ENCODE peak calls at places on chromosomes 4 and X, in ten cellular contexts. E, W, C, L, J, V, K, I, S and H are unnamed samples. For H3K4me1, the result is how much of the 10 kb centered on the place peaks cover.

GRCh38 chr4:118224239-118224829 is 128.5 kb downstream of the PRSS12 start:
- DNase-seq in L (peak), J (peak), E (peak), C (peak), W (peak), K (peak), V (no peak), S (peak), I (peak), H (peak)

GRCh38 chrX:12685541-12685940 is 105.7 kb upstream of the PRPS2 start:
- DNase-seq in J (peak), V (no peak), E (no peak), C (no peak), W (no peak), K (no peak), S (no peak), I (no peak), L (no peak), H (no peak)

GRCh38 chr4:788006-788635 is 37.8 kb downstream of the CPLX1 start:
- DNase-seq in I (no peak), C (no peak), K (no peak), L (no peak), W (no peak), V (no peak), E (no peak), S (no peak), J (no peak), H (no peak)

GRCh38 chr4:84503495-84504437 is 4.7 kb upstream of the NKX6-1 start:
- DNase-seq in V (peak), I (peak), E (peak), C (peak), W (peak), S (peak), K (peak), J (peak), L (peak), H (peak)

GRCh38 chrX:11932423-11932822 is 174.4 kb downstream of the MSL3 start:
- DNase-seq in S (no peak), E (no peak), I (no peak), L (no peak), V (no peak), K (no peak), C (no peak), J (peak), W (no peak), H (no peak)

GRCh38 chrX:106246511-106246910 is 78.4 kb downstream of the PWWP3B start:
- DNase-seq in S (no peak), J (peak), W (peak), L (no peak), I (no peak), E (no peak), K (no peak), V (no peak), C (no peak), H (no peak)

GRCh38 chr4:1126506-1126905 is 13.1 kb upstream of the RNF212 start:
- DNase-seq in W (peak), I (no peak), K (peak), S (no peak), E (peak), C (no peak), J (no peak), L (no peak), V (no peak), H (no peak)

GRCh38 chrX:154462396-154462795 is 4.3 kb downstream of the PLXNA3 start:
- DNase-seq in S (no peak), J (no peak), K (no peak), L (no peak), I (no peak), C (no peak), W (no peak), E (no peak), V (no peak), H (no peak)

GRCh38 chr4:187019896-187020295 is 296.2 kb upstream of the FAT1 start:
- DNase-seq in E (no peak), J (no peak), W (no peak), V (no peak), C (no peak), K (peak), L (no peak), S (peak), I (no peak), H (no peak)

GRCh38 chr4:144423930-144424329 is 222.0 kb upstream of the HHIP start:
- DNase-seq in V (no peak), J (no peak), E (no peak), S (no peak), W (no peak), L (no peak), I (no peak), C (no peak), K (no peak), H (no peak)

GRCh38 chr4:7715251-7716014 is 224.2 kb downstream of the AFAP1 start:
- DNase-seq in E (no peak), L (no peak), C (no peak), J (no peak), S (no peak), W (no peak), V (no peak), K (no peak), I (no peak), H (no peak)

GRCh38 chrX:75273483-75273882 is 402 bp upstream of the UPRT start:
- DNase-seq in J (no peak), V (no peak), I (peak), W (peak), C (no peak), E (no peak), L (no peak), K (peak), S (no peak), H (peak)

GRCh38 chr4:118968006-118968405 is 79.4 kb downstream of the SYNPO2 start:
- DNase-seq in I (no peak), C (no peak), V (peak), W (peak), S (peak), E (peak), L (no peak), J (peak), K (peak), H (peak)

GRCh38 chr4:113602829-113603228 is 158.7 kb downstream of the CAMK2D start:
- DNase-seq in W (no peak), V (no peak), C (no peak), S (no peak), J (no peak), E (no peak), K (peak), L (no peak), I (no peak), H (no peak)

GRCh38 chr4:152499322-152499721 is 36.6 kb downstream of the FBXW7 start:
- DNase-seq in K (no peak), C (no peak), J (no peak), V (no peak), E (no peak), L (no peak), I (no peak), W (no peak), S (no peak), H (no peak)

GRCh38 chr4:156615066-156615514 is 356.5 kb downstream of the PDGFC start:
- DNase-seq in S (no peak), K (no peak), C (no peak), J (no peak), I (no peak), L (no peak), V (no peak), E (peak), W (no peak), H (no peak)

GRCh38 chr4:121462660-121463261 is 81.9 kb upstream of the QRFPR start:
- DNase-seq in C (peak), V (peak), I (peak), L (peak), K (peak), S (peak), E (peak), W (peak), J (peak), H (peak)

GRCh38 chrX:11648705-11649519 is 16.8 kb downstream of the ARHGAP6 start:
- DNase-seq in S (no peak), K (no peak), E (peak), W (no peak), V (no peak), C (no peak), J (peak), I (no peak), L (no peak), H (no peak)

GRCh38 chr4:28886934-28887333 is 1833.2 kb upstream of the PCDH7 start:
- DNase-seq in K (no peak), S (no peak), I (no peak), J (peak), V (no peak), C (no peak), W (peak), E (peak), L (no peak), H (no peak)

GRCh38 chrX:71282514-71283408 is 674 bp upstream of the NONO start:
- DNase-seq in K (peak), I (no peak), S (peak), E (peak), L (peak), J (no peak), C (peak), W (no peak), V (peak), H (peak)

GRCh38 chrX:53251307-53251706 is 26.3 kb upstream of the KDM5C start:
- DNase-seq in E (no peak), V (no peak), C (no peak), W (peak), S (peak), K (no peak), J (no peak), L (no peak), I (no peak), H (no peak)

GRCh38 chr4:61336488-61336887 is 136.4 kb downstream of the ADGRL3 start:
- DNase-seq in C (no peak), K (peak), V (no peak), E (no peak), W (no peak), I (no peak), L (no peak), J (no peak), S (peak), H (no peak)

GRCh38 chr4:82398263-82398662 is 24.5 kb upstream of the HNRNPD start:
- DNase-seq in C (no peak), E (no peak), K (no peak), S (no peak), J (no peak), L (no peak), V (no peak), W (no peak), I (no peak), H (no peak)

GRCh38 chr4:186724048-186724860 is 598 bp upstream of the FAT1 start:
- DNase-seq in K (peak), C (no peak), I (peak), L (peak), V (peak), E (peak), J (peak), S (peak), W (peak), H (peak)

GRCh38 chr4:86032476-86033022 is 327.3 kb downstream of the MAPK10 start:
- DNase-seq in I (no peak), V (peak), W (peak), K (no peak), C (no peak), S (no peak), E (peak), J (peak), L (no peak), H (peak)

GRCh38 chr4:86031927-86032326 is 327.9 kb downstream of the MAPK10 start:
- DNase-seq in K (no peak), E (peak), C (no peak), J (no peak), S (no peak), L (no peak), W (no peak), V (no peak), I (no peak), H (no peak)

GRCh38 chr4:86026720-86027119 is 333.1 kb downstream of the MAPK10 start:
- DNase-seq in V (no peak), E (no peak), I (no peak), L (no peak), C (no peak), W (no peak), J (no peak), S (no peak), K (no peak), H (no peak)
- H3K4me3 ChIP-seq in V (no peak), E (no peak), I (no peak), L (no peak), C (no peak), W (no peak), J (no peak), S (no peak), K (no peak), H (no peak)

GRCh38 chr4:109702950-109703663 is at the start of gene CASP6:
- DNase-seq in C (peak), S (peak), I (peak), L (peak), J (peak), K (peak), E (peak), W (peak), V (peak), H (peak)

GRCh38 chr4:109699553-109700225 is 3.6 kb downstream of the CASP6 start:
- DNase-seq in E (no peak), W (no peak), L (no peak), J (no peak), V (no peak), I (no peak), S (no peak), K (peak), C (no peak), H (peak)

GRCh38 chr4:109703664-109704351 is 563 bp upstream of the CASP6 start:
- DNase-seq in E (peak), W (peak), C (no peak), V (peak), L (no peak), K (no peak), S (no peak), I (no peak), J (peak), H (peak)

DNA sequence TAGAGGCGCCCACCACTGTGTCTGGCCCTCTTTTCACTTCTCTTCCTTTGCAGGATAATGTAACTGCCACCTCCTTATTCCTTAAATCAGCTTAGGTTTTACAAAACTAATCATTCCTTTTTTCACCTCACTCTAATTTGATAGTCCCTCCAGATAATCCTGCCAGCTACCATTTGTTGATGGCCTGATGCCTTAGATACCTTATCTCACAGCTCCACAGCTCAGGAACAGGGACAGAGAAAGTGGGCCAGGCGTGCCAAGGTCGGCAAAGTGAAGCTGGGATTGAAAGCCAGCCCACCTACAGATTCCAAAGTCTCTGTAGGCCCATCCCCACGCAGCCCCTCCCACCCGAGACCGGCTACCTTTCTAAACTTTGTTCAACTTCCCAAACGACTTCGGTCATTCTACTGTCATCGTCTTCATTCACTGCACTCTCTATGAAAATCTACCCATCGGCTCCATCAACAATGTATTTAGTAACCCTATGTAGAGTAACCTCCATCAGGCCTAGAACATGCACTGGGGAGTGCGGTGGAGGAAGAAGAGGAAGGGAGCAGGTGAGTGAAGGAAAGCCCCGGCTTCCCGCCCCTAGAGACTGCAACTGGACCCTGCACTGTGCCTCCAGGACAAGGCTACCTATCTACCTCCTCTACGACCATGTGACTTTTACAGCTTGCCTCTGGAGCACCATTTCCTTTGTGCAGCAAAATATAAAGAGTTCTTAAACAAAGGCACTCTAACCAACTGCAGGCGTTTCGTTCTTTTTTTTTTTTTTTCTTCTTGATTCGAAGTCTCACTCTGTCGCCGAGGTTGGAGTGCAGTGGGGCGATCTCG is 1.5 kb downstream of the CASP6 start:
- DNase-seq in L (no peak), I (peak), S (peak), V (no peak), W (peak), K (peak), E (no peak), C (no peak), J (peak), H (peak)
- H3K4me1 ChIP-seq in L (under half), I (under half), S (under half), V (under half), W (under half), K (under half), E (under half), C (under half), J (under half), H (under half)

DNA sequence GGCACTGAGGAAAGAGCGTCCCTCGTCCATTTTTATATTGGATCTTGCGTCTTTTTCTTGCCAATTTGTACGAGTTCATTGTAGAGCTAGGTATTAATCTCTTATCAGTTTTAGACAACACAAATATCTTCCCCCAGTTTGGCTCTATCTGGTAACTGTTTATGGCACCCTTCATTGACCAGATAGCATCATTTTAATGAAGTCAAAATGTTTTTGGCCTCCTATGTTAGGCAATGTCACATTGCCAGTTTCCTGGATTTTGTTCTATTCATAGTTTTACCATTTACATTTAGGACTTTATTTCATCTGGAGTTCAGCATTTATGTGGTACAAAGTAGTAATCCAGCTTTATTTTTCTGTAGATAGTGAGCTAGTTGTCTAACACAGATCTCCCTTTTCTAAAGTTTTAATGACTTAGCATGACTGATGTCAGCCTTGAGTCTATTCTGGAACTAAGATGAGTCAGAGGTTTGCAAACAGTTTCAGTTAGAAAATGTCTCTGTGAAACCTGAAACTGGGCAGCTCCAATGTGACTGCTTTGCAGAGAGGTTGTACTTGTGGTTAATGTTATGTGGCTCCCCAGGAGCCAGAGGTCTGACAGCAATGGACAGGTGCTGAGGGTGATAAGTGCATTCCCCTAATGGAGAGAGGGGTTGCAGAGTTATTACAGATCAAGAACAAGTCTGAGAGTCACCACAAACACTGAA is 5.3 kb upstream of the STBD1 start:
- DNase-seq in V (peak), J (peak), C (peak), E (peak), L (peak), W (peak), I (peak), K (peak), S (no peak), H (peak)
- H3K4me2 ChIP-seq in V (peak), J (peak), C (peak), E (peak), L (peak), W (no peak), I (peak), K (no peak), S (no peak), H (peak)

DNA sequence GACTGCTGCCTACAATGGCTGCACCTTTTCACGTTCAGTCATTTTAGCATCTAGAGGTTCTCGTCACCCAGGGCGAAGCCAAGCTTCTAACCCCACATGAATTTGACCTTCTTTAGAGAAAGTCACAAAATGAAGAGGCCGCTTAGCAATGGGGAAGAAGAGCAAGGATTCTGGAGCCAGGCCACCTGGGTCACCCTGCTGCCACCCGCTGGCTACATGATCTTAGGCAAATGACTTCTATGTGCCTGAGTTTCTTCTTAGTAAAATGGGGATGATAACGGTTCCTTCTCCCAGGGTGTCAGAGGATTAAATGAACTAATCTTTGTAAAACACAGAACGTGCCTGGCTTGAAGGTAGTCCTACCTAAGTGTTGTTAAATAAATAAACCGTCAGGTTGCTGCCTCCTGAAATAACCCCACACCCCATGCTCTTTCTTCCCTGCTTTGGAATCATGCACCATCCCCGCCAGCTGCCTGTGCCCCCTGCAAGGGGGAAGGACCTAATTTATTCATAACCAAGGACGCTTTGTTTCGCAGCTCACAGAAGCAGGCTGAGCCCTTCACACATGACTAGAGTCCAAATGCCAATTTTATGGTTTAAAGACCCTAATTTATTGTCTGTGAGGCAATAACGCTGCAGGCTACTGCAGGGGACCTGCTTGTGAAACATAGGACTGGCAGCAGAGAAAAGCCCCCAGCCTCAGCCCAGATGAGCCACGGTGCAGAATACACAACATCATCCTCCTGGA is 28.6 kb upstream of the NSG1 start:
- DNase-seq in J (no peak), V (no peak), E (no peak), S (peak), I (no peak), C (no peak), W (no peak), K (no peak), L (no peak), H (no peak)
- H3K4me3 ChIP-seq in J (no peak), V (no peak), E (no peak), S (no peak), I (no peak), C (no peak), W (no peak), K (no peak), L (no peak), H (no peak)

GRCh38 chr4:2259541-2260267 is 2.2 kb downstream of the MXD4 start:
- DNase-seq in K (no peak), E (no peak), S (no peak), J (no peak), V (no peak), L (no peak), C (no peak), I (no peak), W (no peak), H (no peak)

GRCh38 chr4:2261110-2261852 is 628 bp downstream of the MXD4 start:
- DNase-seq in J (peak), W (peak), E (peak), S (peak), K (peak), L (peak), I (peak), C (no peak), V (no peak), H (peak)

GRCh38 chr4:2259036-2259540 is 2.8 kb downstream of the MXD4 start:
- DNase-seq in V (no peak), J (no peak), W (no peak), L (no peak), C (no peak), K (no peak), S (no peak), E (no peak), I (no peak), H (no peak)

GRCh38 chr4:2261853-2262144 is at the start of gene MXD4:
- DNase-seq in L (no peak), K (no peak), J (no peak), I (no peak), S (no peak), E (no peak), C (no peak), V (no peak), W (no peak), H (no peak)

DNA sequence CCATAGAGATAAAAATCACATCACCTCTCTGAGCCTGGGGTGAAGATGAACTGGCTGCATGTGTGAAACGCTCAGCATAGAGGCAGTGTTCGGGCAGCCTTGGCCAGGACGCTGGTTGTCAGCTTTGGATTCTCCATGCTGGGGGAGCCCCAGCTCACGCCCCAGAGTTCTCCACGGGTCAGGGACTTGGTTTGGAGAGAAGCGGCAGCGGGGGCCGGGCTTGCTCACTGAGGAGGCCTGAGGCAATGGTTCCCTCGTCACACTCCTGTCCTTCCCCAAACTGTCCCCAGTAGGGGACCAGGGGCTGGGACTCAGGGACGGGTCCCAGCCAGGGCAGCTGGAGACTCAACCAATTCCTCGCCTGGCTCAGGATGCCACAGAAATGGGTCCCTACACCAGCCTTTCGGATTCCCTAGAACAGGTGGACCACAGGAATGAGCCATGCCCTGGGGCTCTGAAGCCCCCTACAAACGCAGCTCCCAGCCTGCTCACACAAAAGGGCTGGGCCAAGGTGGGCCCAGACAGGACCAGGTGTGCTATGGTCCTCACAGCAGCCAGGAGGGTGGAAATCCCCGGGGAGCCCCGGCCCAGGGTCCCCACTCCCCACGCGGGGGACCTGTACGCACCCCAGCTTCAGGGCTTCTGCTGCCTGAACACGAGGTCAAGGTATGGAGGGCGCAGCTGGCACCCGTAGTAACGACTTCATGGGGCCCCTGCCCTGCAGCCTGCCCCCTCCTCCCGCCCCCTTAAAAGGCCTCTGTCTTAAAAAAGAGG is 1.4 kb downstream of the MXD4 start:
- DNase-seq in S (no peak), L (no peak), I (no peak), W (no peak), J (no peak), C (no peak), E (peak), K (no peak), V (no peak), H (no peak)
- H3K4me1 ChIP-seq in S (under half), L (under half), I (half or more), W (half or more), J (under half), C (under half), E (under half), K (under half), V (under half), H (under half)